ENCODE peak calls at places on chromosome 15, in eight cellular contexts. A is fibroblast of lung; Z is CD4-positive, alpha-beta T cell; M is upper lobe of left lung; K is cardiac muscle cell; H is HepG2; R is heart right ventricle; E is AG04450. X is an unnamed sample.

GRCh38 chr15:57477736-57478522 is 101.6 kb downstream of the CGNL1 start:
- DNase-seq in A (no peak), Z (no peak), M (no peak), K (no peak), H (peak; percentile 97), R (no peak), E (no peak), X (no peak)

GRCh38 chr15:31383150-31383549 is 56.5 kb downstream of the KLF13 start:
- DNase-seq in A (no peak), Z (no peak), M (no peak), K (no peak), H (peak; percentile 20), R (no peak), E (no peak), X (no peak)

GRCh38 chr15:97410907-97411575 is 549.5 kb upstream of the ARRDC4 start:
- DNase-seq in A (no peak), Z (no peak), M (no peak), K (no peak), H (no peak), R (no peak), E (no peak), X (no peak)

GRCh38 chr15:64519897-64520296 is 59.5 kb downstream of the ZNF609 start:
- DNase-seq in A (no peak), Z (no peak), M (no peak), K (no peak), H (no peak), R (no peak), E (no peak), X (no peak)

GRCh38 chr15:23038741-23039150 is 623 bp downstream of the TUBGCP5 start:
- DNase-seq in A (peak; percentile 54), Z (no peak), M (no peak), K (no peak), H (peak; percentile 24), R (no peak), E (no peak), X (no peak)

GRCh38 chr15:26697913-26698312 is 75.0 kb downstream of the GABRB3 start:
- DNase-seq in A (no peak), Z (no peak), M (no peak), K (no peak), H (no peak), R (no peak), E (no peak), X (no peak)

GRCh38 chr15:81863157-81863556 is 182.7 kb downstream of the MEX3B start:
- DNase-seq in A (peak; percentile 34), Z (no peak), M (no peak), K (peak; percentile 33), H (no peak), R (no peak), E (peak; percentile 64), X (no peak)

GRCh38 chr15:61996056-61996635 is 64.1 kb downstream of the VPS13C start:
- DNase-seq in A (peak; percentile 3), Z (no peak), M (no peak), K (no peak), H (no peak), R (no peak), E (no peak), X (no peak)

GRCh38 chr15:81729340-81729739 is 316.5 kb downstream of the MEX3B start:
- DNase-seq in A (no peak), Z (no peak), M (no peak), K (no peak), H (no peak), R (no peak), E (no peak), X (no peak)

GRCh38 chr15:89642106-89642505 is 13.2 kb downstream of the KIF7 start:
- DNase-seq in A (no peak), Z (no peak), M (no peak), K (no peak), H (no peak), R (no peak), E (no peak), X (no peak)
- TF ChIP-seq CTCF in A (no peak), Z (no peak), M (no peak), K (no peak), H (no peak), R (no peak), E (no peak), X (no peak)

DNA sequence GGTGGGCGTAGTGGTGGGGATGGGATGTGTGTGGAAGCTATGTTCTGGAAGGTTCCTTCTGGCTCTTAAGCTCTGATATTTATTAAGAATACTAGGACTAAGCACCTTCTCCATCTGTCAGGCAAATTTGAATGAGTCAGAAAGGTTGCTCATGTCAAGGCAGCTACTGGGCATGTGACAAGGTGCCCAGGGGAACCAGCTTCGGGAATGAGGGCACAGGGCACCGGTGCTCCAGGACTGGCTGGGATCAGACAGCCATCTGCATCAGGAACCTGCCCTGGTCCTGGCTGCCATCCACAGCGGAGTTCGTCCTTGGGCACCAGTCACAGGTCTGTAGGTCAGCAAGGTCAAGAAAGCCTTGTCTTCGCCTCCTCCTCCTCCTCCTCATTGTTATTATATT is 32.5 kb downstream of the CA12 start:
- DNase-seq in A (no peak), Z (no peak), M (no peak), K (no peak), H (no peak), R (no peak), E (no peak), X (no peak)
- H3K27ac ChIP-seq in A (no peak overlapping the region), Z (no peak overlapping the region), M (no peak overlapping the region), K (no peak overlapping the region), H (no peak overlapping the region), R (no peak overlapping the region), E (no peak overlapping the region), X (peak overlapping the region; percentile 33)

GRCh38 chr15:83554558-83554957 is 99.4 kb upstream of the ADAMTSL3 start:
- DNase-seq in A (no peak), Z (no peak), M (no peak), K (no peak), H (no peak), R (no peak), E (no peak), X (no peak)
- TF ChIP-seq CTCF in A (no peak), Z (no peak), M (no peak), K (no peak), H (no peak), R (no peak), E (no peak), X (no peak)

DNA sequence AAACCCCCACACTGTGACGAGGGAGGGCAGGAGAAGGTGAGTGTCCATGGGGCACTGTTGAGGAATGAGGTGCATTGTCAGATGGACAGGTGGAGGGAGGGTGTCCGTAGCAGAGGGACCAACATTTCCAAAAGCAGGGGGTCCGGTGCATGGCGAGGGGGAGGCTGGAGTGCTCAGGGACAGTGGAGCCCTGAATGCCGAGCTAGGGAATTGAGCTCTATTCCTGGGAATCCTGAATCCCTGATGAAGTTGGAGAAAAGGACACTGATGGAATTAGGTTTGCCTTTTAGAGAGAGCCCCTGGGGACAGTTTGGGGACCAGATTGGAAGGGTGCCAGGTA is 7.9 kb upstream of the ANPEP start:
- DNase-seq in A (no peak), Z (no peak), M (no peak), K (no peak), H (no peak), R (no peak), E (no peak), X (no peak)
- H3K27ac ChIP-seq in A (no peak overlapping the region), Z (no peak overlapping the region), M (no peak overlapping the region), K (no peak overlapping the region), H (no peak overlapping the region), R (no peak overlapping the region), E (no peak overlapping the region), X (no peak overlapping the region)

X was measured in tibial artery.